ENCODE peak calls at places on chromosomes 11 and 22, in nine cellular contexts. One of them, this sample, is unnamed.

GRCh38 chr11:90251599-90251998 is 28.8 kb upstream of the CHORDC1 start:
- DNase-seq in sciatic nerve: no peak
- DNase-seq in activated CD8-positive, alpha-beta memory T cell treated with anti-CD3 and anti-CD28 coated beads for 24 hours: no peak
- DNase-seq in stimulated activated CD4-positive, alpha-beta T cell treated with anti-CD3 and anti-CD28 coated beads, Interleukin-4, amount 100 ng/mL, for 1 hour: no peak
- DNase-seq in kidney epithelial cell: no peak
- DNase-seq in adrenal gland: no peak
- DNase-seq in amniotic stem cell: no peak
- DNase-seq in retinal pigment epithelial cell: no peak
- DNase-seq in stimulated activated CD8-positive, alpha-beta memory T cell treated with anti-CD3 and anti-CD28 coated beads, Interleukin-2, amount 100 ng/mL, for 1 hour: no peak
- DNase-seq in this sample: no peak

GRCh38 chr11:29119116-29119515 is 897.7 kb downstream of the KCNA4 start:
- DNase-seq in sciatic nerve: no peak
- DNase-seq in activated CD8-positive, alpha-beta memory T cell treated with anti-CD3 and anti-CD28 coated beads for 24 hours: no peak
- DNase-seq in stimulated activated CD4-positive, alpha-beta T cell treated with anti-CD3 and anti-CD28 coated beads, Interleukin-4, amount 100 ng/mL, for 1 hour: no peak
- DNase-seq in kidney epithelial cell: no peak
- DNase-seq in adrenal gland: no peak
- DNase-seq in amniotic stem cell: no peak
- DNase-seq in retinal pigment epithelial cell: no peak
- DNase-seq in stimulated activated CD8-positive, alpha-beta memory T cell treated with anti-CD3 and anti-CD28 coated beads, Interleukin-2, amount 100 ng/mL, for 1 hour: no peak
- DNase-seq in this sample: no peak

GRCh38 chr11:118334746-118335145 is 7.8 kb downstream of the CD3D start:
- DNase-seq in sciatic nerve: no peak
- DNase-seq in activated CD8-positive, alpha-beta memory T cell treated with anti-CD3 and anti-CD28 coated beads for 24 hours: no peak
- DNase-seq in stimulated activated CD4-positive, alpha-beta T cell treated with anti-CD3 and anti-CD28 coated beads, Interleukin-4, amount 100 ng/mL, for 1 hour: no peak
- DNase-seq in kidney epithelial cell: no peak
- DNase-seq in adrenal gland: no peak
- DNase-seq in amniotic stem cell: no peak
- DNase-seq in retinal pigment epithelial cell: no peak
- DNase-seq in stimulated activated CD8-positive, alpha-beta memory T cell treated with anti-CD3 and anti-CD28 coated beads, Interleukin-2, amount 100 ng/mL, for 1 hour: no peak
- DNase-seq in this sample: no peak

GRCh38 chr11:44300881-44301855 is 8.8 kb downstream of the ALX4 start:
- DNase-seq in sciatic nerve: no peak
- DNase-seq in activated CD8-positive, alpha-beta memory T cell treated with anti-CD3 and anti-CD28 coated beads for 24 hours: no peak
- DNase-seq in stimulated activated CD4-positive, alpha-beta T cell treated with anti-CD3 and anti-CD28 coated beads, Interleukin-4, amount 100 ng/mL, for 1 hour: no peak
- DNase-seq in kidney epithelial cell: no peak
- DNase-seq in adrenal gland: no peak
- DNase-seq in amniotic stem cell: no peak
- DNase-seq in retinal pigment epithelial cell: no peak
- DNase-seq in stimulated activated CD8-positive, alpha-beta memory T cell treated with anti-CD3 and anti-CD28 coated beads, Interleukin-2, amount 100 ng/mL, for 1 hour: no peak
- DNase-seq in this sample: peak

GRCh38 chr11:59754494-59754858 is 700 bp upstream of the STX3 start:
- DNase-seq in sciatic nerve: no peak
- DNase-seq in activated CD8-positive, alpha-beta memory T cell treated with anti-CD3 and anti-CD28 coated beads for 24 hours: peak
- DNase-seq in stimulated activated CD4-positive, alpha-beta T cell treated with anti-CD3 and anti-CD28 coated beads, Interleukin-4, amount 100 ng/mL, for 1 hour: peak
- DNase-seq in kidney epithelial cell: no peak
- DNase-seq in adrenal gland: peak
- DNase-seq in amniotic stem cell: no peak
- DNase-seq in retinal pigment epithelial cell: no peak
- DNase-seq in stimulated activated CD8-positive, alpha-beta memory T cell treated with anti-CD3 and anti-CD28 coated beads, Interleukin-2, amount 100 ng/mL, for 1 hour: no peak
- DNase-seq in this sample: no peak

GRCh38 chr11:88208742-88209141 is 33.5 kb upstream of the RAB38 start:
- DNase-seq in sciatic nerve: no peak
- DNase-seq in activated CD8-positive, alpha-beta memory T cell treated with anti-CD3 and anti-CD28 coated beads for 24 hours: no peak
- DNase-seq in stimulated activated CD4-positive, alpha-beta T cell treated with anti-CD3 and anti-CD28 coated beads, Interleukin-4, amount 100 ng/mL, for 1 hour: no peak
- DNase-seq in kidney epithelial cell: no peak
- DNase-seq in adrenal gland: no peak
- DNase-seq in amniotic stem cell: no peak
- DNase-seq in retinal pigment epithelial cell: no peak
- DNase-seq in stimulated activated CD8-positive, alpha-beta memory T cell treated with anti-CD3 and anti-CD28 coated beads, Interleukin-2, amount 100 ng/mL, for 1 hour: no peak
- DNase-seq in this sample: no peak

GRCh38 chr22:20175597-20175900 is 24.7 kb upstream of the CCDC188 start:
- DNase-seq in sciatic nerve: no peak
- DNase-seq in activated CD8-positive, alpha-beta memory T cell treated with anti-CD3 and anti-CD28 coated beads for 24 hours: no peak
- DNase-seq in stimulated activated CD4-positive, alpha-beta T cell treated with anti-CD3 and anti-CD28 coated beads, Interleukin-4, amount 100 ng/mL, for 1 hour: no peak
- DNase-seq in kidney epithelial cell: no peak
- DNase-seq in adrenal gland: no peak
- DNase-seq in amniotic stem cell: no peak
- DNase-seq in retinal pigment epithelial cell: no peak
- DNase-seq in stimulated activated CD8-positive, alpha-beta memory T cell treated with anti-CD3 and anti-CD28 coated beads, Interleukin-2, amount 100 ng/mL, for 1 hour: no peak
- DNase-seq in this sample: no peak

GRCh38 chr22:32733196-32733595 is 68.3 kb upstream of the TIMP3 start:
- DNase-seq in sciatic nerve: no peak
- DNase-seq in activated CD8-positive, alpha-beta memory T cell treated with anti-CD3 and anti-CD28 coated beads for 24 hours: no peak
- DNase-seq in stimulated activated CD4-positive, alpha-beta T cell treated with anti-CD3 and anti-CD28 coated beads, Interleukin-4, amount 100 ng/mL, for 1 hour: no peak
- DNase-seq in kidney epithelial cell: no peak
- DNase-seq in adrenal gland: no peak
- DNase-seq in amniotic stem cell: no peak
- DNase-seq in retinal pigment epithelial cell: no peak
- DNase-seq in stimulated activated CD8-positive, alpha-beta memory T cell treated with anti-CD3 and anti-CD28 coated beads, Interleukin-2, amount 100 ng/mL, for 1 hour: no peak
- DNase-seq in this sample: no peak

GRCh38 chr11:35484435-35484834 is 41.0 kb downstream of the PAMR1 start:
- DNase-seq in sciatic nerve: no peak
- DNase-seq in activated CD8-positive, alpha-beta memory T cell treated with anti-CD3 and anti-CD28 coated beads for 24 hours: no peak
- DNase-seq in stimulated activated CD4-positive, alpha-beta T cell treated with anti-CD3 and anti-CD28 coated beads, Interleukin-4, amount 100 ng/mL, for 1 hour: no peak
- DNase-seq in kidney epithelial cell: no peak
- DNase-seq in adrenal gland: no peak
- DNase-seq in amniotic stem cell: peak
- DNase-seq in retinal pigment epithelial cell: no peak
- DNase-seq in stimulated activated CD8-positive, alpha-beta memory T cell treated with anti-CD3 and anti-CD28 coated beads, Interleukin-2, amount 100 ng/mL, for 1 hour: no peak
- DNase-seq in this sample: peak

GRCh38 chr11:78419327-78419726 is 1.7 kb upstream of the GAB2 start:
- DNase-seq in sciatic nerve: peak
- DNase-seq in activated CD8-positive, alpha-beta memory T cell treated with anti-CD3 and anti-CD28 coated beads for 24 hours: no peak
- DNase-seq in stimulated activated CD4-positive, alpha-beta T cell treated with anti-CD3 and anti-CD28 coated beads, Interleukin-4, amount 100 ng/mL, for 1 hour: no peak
- DNase-seq in kidney epithelial cell: peak
- DNase-seq in adrenal gland: peak
- DNase-seq in amniotic stem cell: peak
- DNase-seq in retinal pigment epithelial cell: peak
- DNase-seq in stimulated activated CD8-positive, alpha-beta memory T cell treated with anti-CD3 and anti-CD28 coated beads, Interleukin-2, amount 100 ng/mL, for 1 hour: no peak
- DNase-seq in this sample: peak

GRCh38 chr22:25281675-25282345 is 62.4 kb downstream of the CRYBB2 start:
- DNase-seq in sciatic nerve: no peak
- DNase-seq in activated CD8-positive, alpha-beta memory T cell treated with anti-CD3 and anti-CD28 coated beads for 24 hours: no peak
- DNase-seq in stimulated activated CD4-positive, alpha-beta T cell treated with anti-CD3 and anti-CD28 coated beads, Interleukin-4, amount 100 ng/mL, for 1 hour: no peak
- DNase-seq in kidney epithelial cell: no peak
- DNase-seq in adrenal gland: no peak
- DNase-seq in amniotic stem cell: no peak
- DNase-seq in retinal pigment epithelial cell: no peak
- DNase-seq in stimulated activated CD8-positive, alpha-beta memory T cell treated with anti-CD3 and anti-CD28 coated beads, Interleukin-2, amount 100 ng/mL, for 1 hour: no peak
- DNase-seq in this sample: no peak

GRCh38 chr11:1120532-1121342 is 37.0 kb upstream of the MUC5AC start:
- DNase-seq in sciatic nerve: no peak
- DNase-seq in activated CD8-positive, alpha-beta memory T cell treated with anti-CD3 and anti-CD28 coated beads for 24 hours: no peak
- DNase-seq in stimulated activated CD4-positive, alpha-beta T cell treated with anti-CD3 and anti-CD28 coated beads, Interleukin-4, amount 100 ng/mL, for 1 hour: no peak
- DNase-seq in kidney epithelial cell: no peak
- DNase-seq in adrenal gland: peak
- DNase-seq in amniotic stem cell: no peak
- DNase-seq in retinal pigment epithelial cell: no peak
- DNase-seq in stimulated activated CD8-positive, alpha-beta memory T cell treated with anti-CD3 and anti-CD28 coated beads, Interleukin-2, amount 100 ng/mL, for 1 hour: no peak
- DNase-seq in this sample: no peak

GRCh38 chr11:63869171-63869591 is 30.3 kb downstream of the MARK2 start:
- DNase-seq in sciatic nerve: no peak
- DNase-seq in activated CD8-positive, alpha-beta memory T cell treated with anti-CD3 and anti-CD28 coated beads for 24 hours: no peak
- DNase-seq in stimulated activated CD4-positive, alpha-beta T cell treated with anti-CD3 and anti-CD28 coated beads, Interleukin-4, amount 100 ng/mL, for 1 hour: no peak
- DNase-seq in kidney epithelial cell: no peak
- DNase-seq in adrenal gland: no peak
- DNase-seq in amniotic stem cell: no peak
- DNase-seq in retinal pigment epithelial cell: no peak
- DNase-seq in stimulated activated CD8-positive, alpha-beta memory T cell treated with anti-CD3 and anti-CD28 coated beads, Interleukin-2, amount 100 ng/mL, for 1 hour: no peak
- DNase-seq in this sample: no peak

GRCh38 chr22:35731321-35731720 is 13.6 kb downstream of the APOL5 start:
- DNase-seq in sciatic nerve: no peak
- DNase-seq in activated CD8-positive, alpha-beta memory T cell treated with anti-CD3 and anti-CD28 coated beads for 24 hours: peak
- DNase-seq in stimulated activated CD4-positive, alpha-beta T cell treated with anti-CD3 and anti-CD28 coated beads, Interleukin-4, amount 100 ng/mL, for 1 hour: no peak
- DNase-seq in kidney epithelial cell: no peak
- DNase-seq in adrenal gland: no peak
- DNase-seq in amniotic stem cell: no peak
- DNase-seq in retinal pigment epithelial cell: no peak
- DNase-seq in stimulated activated CD8-positive, alpha-beta memory T cell treated with anti-CD3 and anti-CD28 coated beads, Interleukin-2, amount 100 ng/mL, for 1 hour: no peak
- DNase-seq in this sample: no peak

GRCh38 chr11:47987310-47987709 is 7.0 kb downstream of the PTPRJ start:
- DNase-seq in sciatic nerve: no peak
- DNase-seq in activated CD8-positive, alpha-beta memory T cell treated with anti-CD3 and anti-CD28 coated beads for 24 hours: no peak
- DNase-seq in stimulated activated CD4-positive, alpha-beta T cell treated with anti-CD3 and anti-CD28 coated beads, Interleukin-4, amount 100 ng/mL, for 1 hour: no peak
- DNase-seq in kidney epithelial cell: no peak
- DNase-seq in adrenal gland: no peak
- DNase-seq in amniotic stem cell: no peak
- DNase-seq in retinal pigment epithelial cell: no peak
- DNase-seq in stimulated activated CD8-positive, alpha-beta memory T cell treated with anti-CD3 and anti-CD28 coated beads, Interleukin-2, amount 100 ng/mL, for 1 hour: no peak
- DNase-seq in this sample: no peak

GRCh38 chr11:85310479-85310878 is 316.7 kb downstream of the DLG2 start:
- DNase-seq in sciatic nerve: no peak
- DNase-seq in activated CD8-positive, alpha-beta memory T cell treated with anti-CD3 and anti-CD28 coated beads for 24 hours: no peak
- DNase-seq in stimulated activated CD4-positive, alpha-beta T cell treated with anti-CD3 and anti-CD28 coated beads, Interleukin-4, amount 100 ng/mL, for 1 hour: no peak
- DNase-seq in kidney epithelial cell: no peak
- DNase-seq in adrenal gland: no peak
- DNase-seq in amniotic stem cell: no peak
- DNase-seq in retinal pigment epithelial cell: no peak
- DNase-seq in stimulated activated CD8-positive, alpha-beta memory T cell treated with anti-CD3 and anti-CD28 coated beads, Interleukin-2, amount 100 ng/mL, for 1 hour: no peak
- DNase-seq in this sample: no peak

GRCh38 chr22:48850658-48851287 is 976.9 kb downstream of the BRD1 start:
- DNase-seq in sciatic nerve: peak
- DNase-seq in activated CD8-positive, alpha-beta memory T cell treated with anti-CD3 and anti-CD28 coated beads for 24 hours: no peak
- DNase-seq in stimulated activated CD4-positive, alpha-beta T cell treated with anti-CD3 and anti-CD28 coated beads, Interleukin-4, amount 100 ng/mL, for 1 hour: no peak
- DNase-seq in kidney epithelial cell: no peak
- DNase-seq in adrenal gland: no peak
- DNase-seq in amniotic stem cell: no peak
- DNase-seq in retinal pigment epithelial cell: no peak
- DNase-seq in stimulated activated CD8-positive, alpha-beta memory T cell treated with anti-CD3 and anti-CD28 coated beads, Interleukin-2, amount 100 ng/mL, for 1 hour: no peak
- DNase-seq in this sample: no peak

GRCh38 chr22:29782061-29782845 is 15.1 kb downstream of the UQCR10 start:
- DNase-seq in sciatic nerve: no peak
- DNase-seq in activated CD8-positive, alpha-beta memory T cell treated with anti-CD3 and anti-CD28 coated beads for 24 hours: no peak
- DNase-seq in stimulated activated CD4-positive, alpha-beta T cell treated with anti-CD3 and anti-CD28 coated beads, Interleukin-4, amount 100 ng/mL, for 1 hour: no peak
- DNase-seq in kidney epithelial cell: no peak
- DNase-seq in adrenal gland: peak
- DNase-seq in amniotic stem cell: no peak
- DNase-seq in retinal pigment epithelial cell: no peak
- DNase-seq in stimulated activated CD8-positive, alpha-beta memory T cell treated with anti-CD3 and anti-CD28 coated beads, Interleukin-2, amount 100 ng/mL, for 1 hour: no peak
- DNase-seq in this sample: peak

GRCh38 chr11:104337273-104337672 is 173.3 kb upstream of the PDGFD start:
- DNase-seq in sciatic nerve: no peak
- DNase-seq in activated CD8-positive, alpha-beta memory T cell treated with anti-CD3 and anti-CD28 coated beads for 24 hours: no peak
- DNase-seq in stimulated activated CD4-positive, alpha-beta T cell treated with anti-CD3 and anti-CD28 coated beads, Interleukin-4, amount 100 ng/mL, for 1 hour: no peak
- DNase-seq in kidney epithelial cell: no peak
- DNase-seq in adrenal gland: peak
- DNase-seq in amniotic stem cell: no peak
- DNase-seq in retinal pigment epithelial cell: no peak
- DNase-seq in stimulated activated CD8-positive, alpha-beta memory T cell treated with anti-CD3 and anti-CD28 coated beads, Interleukin-2, amount 100 ng/mL, for 1 hour: no peak
- DNase-seq in this sample: peak

GRCh38 chr22:35575116-35575748 is 34.6 kb downstream of the RASD2 start:
- DNase-seq in sciatic nerve: no peak
- DNase-seq in activated CD8-positive, alpha-beta memory T cell treated with anti-CD3 and anti-CD28 coated beads for 24 hours: no peak
- DNase-seq in stimulated activated CD4-positive, alpha-beta T cell treated with anti-CD3 and anti-CD28 coated beads, Interleukin-4, amount 100 ng/mL, for 1 hour: no peak
- DNase-seq in kidney epithelial cell: no peak
- DNase-seq in adrenal gland: no peak
- DNase-seq in amniotic stem cell: no peak
- DNase-seq in retinal pigment epithelial cell: no peak
- DNase-seq in stimulated activated CD8-positive, alpha-beta memory T cell treated with anti-CD3 and anti-CD28 coated beads, Interleukin-2, amount 100 ng/mL, for 1 hour: no peak
- DNase-seq in this sample: no peak

GRCh38 chr22:24588370-24588755 is 4.5 kb downstream of the LRRC75B start:
- DNase-seq in sciatic nerve: peak
- DNase-seq in activated CD8-positive, alpha-beta memory T cell treated with anti-CD3 and anti-CD28 coated beads for 24 hours: no peak
- DNase-seq in stimulated activated CD4-positive, alpha-beta T cell treated with anti-CD3 and anti-CD28 coated beads, Interleukin-4, amount 100 ng/mL, for 1 hour: no peak
- DNase-seq in kidney epithelial cell: no peak
- DNase-seq in adrenal gland: no peak
- DNase-seq in amniotic stem cell: no peak
- DNase-seq in retinal pigment epithelial cell: peak
- DNase-seq in stimulated activated CD8-positive, alpha-beta memory T cell treated with anti-CD3 and anti-CD28 coated beads, Interleukin-2, amount 100 ng/mL, for 1 hour: no peak
- DNase-seq in this sample: no peak

GRCh38 chr11:121086866-121087265 is 14.2 kb upstream of the TECTA start:
- DNase-seq in sciatic nerve: no peak
- DNase-seq in activated CD8-positive, alpha-beta memory T cell treated with anti-CD3 and anti-CD28 coated beads for 24 hours: no peak
- DNase-seq in stimulated activated CD4-positive, alpha-beta T cell treated with anti-CD3 and anti-CD28 coated beads, Interleukin-4, amount 100 ng/mL, for 1 hour: no peak
- DNase-seq in kidney epithelial cell: no peak
- DNase-seq in adrenal gland: no peak
- DNase-seq in amniotic stem cell: no peak
- DNase-seq in retinal pigment epithelial cell: no peak
- DNase-seq in stimulated activated CD8-positive, alpha-beta memory T cell treated with anti-CD3 and anti-CD28 coated beads, Interleukin-2, amount 100 ng/mL, for 1 hour: no peak
- DNase-seq in this sample: no peak

GRCh38 chr11:62786318-62787004 is 741 bp upstream of the TMEM179B start:
- DNase-seq in sciatic nerve: peak
- DNase-seq in activated CD8-positive, alpha-beta memory T cell treated with anti-CD3 and anti-CD28 coated beads for 24 hours: peak
- DNase-seq in stimulated activated CD4-positive, alpha-beta T cell treated with anti-CD3 and anti-CD28 coated beads, Interleukin-4, amount 100 ng/mL, for 1 hour: peak
- DNase-seq in kidney epithelial cell: no peak
- DNase-seq in adrenal gland: peak
- DNase-seq in amniotic stem cell: peak
- DNase-seq in retinal pigment epithelial cell: peak
- DNase-seq in stimulated activated CD8-positive, alpha-beta memory T cell treated with anti-CD3 and anti-CD28 coated beads, Interleukin-2, amount 100 ng/mL, for 1 hour: peak
- DNase-seq in this sample: peak

GRCh38 chr11:15189646-15190365 is 75.1 kb downstream of the INSC start:
- DNase-seq in sciatic nerve: no peak
- DNase-seq in activated CD8-positive, alpha-beta memory T cell treated with anti-CD3 and anti-CD28 coated beads for 24 hours: no peak
- DNase-seq in stimulated activated CD4-positive, alpha-beta T cell treated with anti-CD3 and anti-CD28 coated beads, Interleukin-4, amount 100 ng/mL, for 1 hour: no peak
- DNase-seq in kidney epithelial cell: no peak
- DNase-seq in adrenal gland: no peak
- DNase-seq in amniotic stem cell: no peak
- DNase-seq in retinal pigment epithelial cell: no peak
- DNase-seq in stimulated activated CD8-positive, alpha-beta memory T cell treated with anti-CD3 and anti-CD28 coated beads, Interleukin-2, amount 100 ng/mL, for 1 hour: no peak
- DNase-seq in this sample: no peak

GRCh38 chr11:69468236-69468635 is 13.2 kb upstream of the LINC01488 start:
- DNase-seq in sciatic nerve: no peak
- DNase-seq in activated CD8-positive, alpha-beta memory T cell treated with anti-CD3 and anti-CD28 coated beads for 24 hours: no peak
- DNase-seq in stimulated activated CD4-positive, alpha-beta T cell treated with anti-CD3 and anti-CD28 coated beads, Interleukin-4, amount 100 ng/mL, for 1 hour: no peak
- DNase-seq in kidney epithelial cell: no peak
- DNase-seq in adrenal gland: no peak
- DNase-seq in amniotic stem cell: no peak
- DNase-seq in retinal pigment epithelial cell: no peak
- DNase-seq in stimulated activated CD8-positive, alpha-beta memory T cell treated with anti-CD3 and anti-CD28 coated beads, Interleukin-2, amount 100 ng/mL, for 1 hour: no peak
- DNase-seq in this sample: no peak

GRCh38 chr11:111918390-111919256 is at the start of gene C11orf52:
- DNase-seq in sciatic nerve: no peak
- DNase-seq in activated CD8-positive, alpha-beta memory T cell treated with anti-CD3 and anti-CD28 coated beads for 24 hours: no peak
- DNase-seq in stimulated activated CD4-positive, alpha-beta T cell treated with anti-CD3 and anti-CD28 coated beads, Interleukin-4, amount 100 ng/mL, for 1 hour: no peak
- DNase-seq in kidney epithelial cell: peak
- DNase-seq in adrenal gland: peak
- DNase-seq in amniotic stem cell: no peak
- DNase-seq in retinal pigment epithelial cell: no peak
- DNase-seq in stimulated activated CD8-positive, alpha-beta memory T cell treated with anti-CD3 and anti-CD28 coated beads, Interleukin-2, amount 100 ng/mL, for 1 hour: no peak
- DNase-seq in this sample: no peak

GRCh38 chr11:121421149-121421906 is 30.8 kb upstream of the SORL1 start:
- DNase-seq in sciatic nerve: no peak
- DNase-seq in activated CD8-positive, alpha-beta memory T cell treated with anti-CD3 and anti-CD28 coated beads for 24 hours: no peak
- DNase-seq in stimulated activated CD4-positive, alpha-beta T cell treated with anti-CD3 and anti-CD28 coated beads, Interleukin-4, amount 100 ng/mL, for 1 hour: no peak
- DNase-seq in kidney epithelial cell: no peak
- DNase-seq in adrenal gland: no peak
- DNase-seq in amniotic stem cell: no peak
- DNase-seq in retinal pigment epithelial cell: no peak
- DNase-seq in stimulated activated CD8-positive, alpha-beta memory T cell treated with anti-CD3 and anti-CD28 coated beads, Interleukin-2, amount 100 ng/mL, for 1 hour: no peak
- DNase-seq in this sample: peak

GRCh38 chr11:47992959-47993820 is 12.8 kb downstream of the PTPRJ start:
- DNase-seq in sciatic nerve: no peak
- DNase-seq in activated CD8-positive, alpha-beta memory T cell treated with anti-CD3 and anti-CD28 coated beads for 24 hours: no peak
- DNase-seq in stimulated activated CD4-positive, alpha-beta T cell treated with anti-CD3 and anti-CD28 coated beads, Interleukin-4, amount 100 ng/mL, for 1 hour: no peak
- DNase-seq in kidney epithelial cell: peak
- DNase-seq in adrenal gland: no peak
- DNase-seq in amniotic stem cell: no peak
- DNase-seq in retinal pigment epithelial cell: no peak
- DNase-seq in stimulated activated CD8-positive, alpha-beta memory T cell treated with anti-CD3 and anti-CD28 coated beads, Interleukin-2, amount 100 ng/mL, for 1 hour: no peak
- DNase-seq in this sample: peak

This sample was measured in A172.